ENCODE peak calls at places on chromosomes 12 and 14, in five cellular contexts. One of them, this sample, is unnamed.

GRCh38 chr12:76047060-76047459 is 15.5 kb upstream of the PHLDA1 start:
- DNase-seq in prostate gland: no peak
- DNase-seq in left lung: no peak
- DNase-seq in HL-60: no peak
- DNase-seq in fibroblast of lung: no peak
- DNase-seq in this sample: no peak

GRCh38 chr14:99726538-99727095 is 42.5 kb downstream of the CYP46A1 start:
- DNase-seq in HL-60: no peak
- DNase-seq in prostate gland: no peak
- DNase-seq in fibroblast of lung: no peak
- DNase-seq in left lung: peak
- DNase-seq in this sample: peak

GRCh38 chr14:30569216-30569902 is 10.4 kb downstream of the G2E3 start:
- DNase-seq in fibroblast of lung: no peak
- DNase-seq in prostate gland: no peak
- DNase-seq in HL-60: no peak
- DNase-seq in left lung: no peak
- DNase-seq in this sample: no peak

GRCh38 chr12:108761226-108761625 is 29.9 kb upstream of the CORO1C start:
- DNase-seq in fibroblast of lung: no peak
- DNase-seq in HL-60: no peak
- DNase-seq in prostate gland: no peak
- DNase-seq in left lung: no peak
- DNase-seq in this sample: no peak

GRCh38 chr12:15899282-15899870 is 11.8 kb upstream of the DERA start:
- DNase-seq in prostate gland: no peak
- DNase-seq in fibroblast of lung: peak
- DNase-seq in left lung: no peak
- DNase-seq in HL-60: no peak
- DNase-seq in this sample: no peak

GRCh38 chr14:75047506-75047905 is 3.8 kb downstream of the MLH3 start:
- DNase-seq in fibroblast of lung: peak
- DNase-seq in HL-60: no peak
- DNase-seq in prostate gland: no peak
- DNase-seq in left lung: no peak
- DNase-seq in this sample: no peak

GRCh38 chr14:59020382-59020781 is 168.1 kb upstream of the DAAM1 start:
- DNase-seq in fibroblast of lung: peak
- DNase-seq in HL-60: no peak
- DNase-seq in left lung: no peak
- DNase-seq in prostate gland: no peak
- DNase-seq in this sample: no peak

GRCh38 chr14:41899416-41899815 is 292.7 kb downstream of the LRFN5 start:
- DNase-seq in HL-60: no peak
- DNase-seq in fibroblast of lung: peak
- DNase-seq in left lung: no peak
- DNase-seq in prostate gland: no peak
- DNase-seq in this sample: no peak

GRCh38 chr12:76391461-76391860 is 43.2 kb upstream of the BBS10 start:
- DNase-seq in prostate gland: no peak
- DNase-seq in left lung: no peak
- DNase-seq in HL-60: no peak
- DNase-seq in fibroblast of lung: no peak
- DNase-seq in this sample: no peak

GRCh38 chr14:75084513-75084912 is 15.1 kb downstream of the ZC2HC1C start:
- DNase-seq in left lung: no peak
- DNase-seq in prostate gland: peak
- DNase-seq in HL-60: no peak
- DNase-seq in fibroblast of lung: no peak
- DNase-seq in this sample: no peak

GRCh38 chr12:109771746-109772621 is 58.4 kb downstream of the FAM222A start:
- DNase-seq in fibroblast of lung: no peak
- DNase-seq in prostate gland: no peak
- DNase-seq in left lung: no peak
- DNase-seq in HL-60: no peak
- DNase-seq in this sample: peak

GRCh38 chr14:58557242-58557641 is 80.5 kb upstream of the DACT1 start:
- DNase-seq in fibroblast of lung: no peak
- DNase-seq in left lung: no peak
- DNase-seq in HL-60: no peak
- DNase-seq in prostate gland: no peak
- DNase-seq in this sample: no peak

GRCh38 chr12:116922194-116922897 is 11.6 kb downstream of the FBXW8 start:
- DNase-seq in prostate gland: no peak
- DNase-seq in HL-60: no peak
- DNase-seq in left lung: no peak
- DNase-seq in fibroblast of lung: peak
- DNase-seq in this sample: no peak

GRCh38 chr14:99564256-99564902 is 39.6 kb downstream of the CCDC85C start:
- DNase-seq in prostate gland: peak
- DNase-seq in HL-60: no peak
- DNase-seq in left lung: no peak
- DNase-seq in fibroblast of lung: peak
- DNase-seq in this sample: no peak

GRCh38 chr12:117134059-117134458 is 34.8 kb upstream of the TESC start:
- DNase-seq in prostate gland: no peak
- DNase-seq in left lung: no peak
- DNase-seq in HL-60: peak
- DNase-seq in fibroblast of lung: no peak
- DNase-seq in this sample: no peak

GRCh38 chr12:65501093-65501621 is 222.7 kb downstream of the MSRB3 start:
- DNase-seq in fibroblast of lung: peak
- DNase-seq in prostate gland: no peak
- DNase-seq in left lung: no peak
- DNase-seq in HL-60: no peak
- DNase-seq in this sample: no peak

GRCh38 chr14:54572316-54572715 is 5.4 kb downstream of the SAMD4A start:
- DNase-seq in fibroblast of lung: peak
- DNase-seq in HL-60: no peak
- DNase-seq in left lung: no peak
- DNase-seq in prostate gland: no peak
- DNase-seq in this sample: no peak

GRCh38 chr14:93301821-93302447 is 30.9 kb downstream of the BTBD7 start:
- DNase-seq in fibroblast of lung: no peak
- DNase-seq in prostate gland: no peak
- DNase-seq in HL-60: no peak
- DNase-seq in left lung: no peak
- DNase-seq in this sample: no peak

GRCh38 chr14:39491134-39491541 is 58.9 kb upstream of the FBXO33 start:
- DNase-seq in prostate gland: no peak
- DNase-seq in left lung: no peak
- DNase-seq in fibroblast of lung: peak
- DNase-seq in HL-60: no peak
- DNase-seq in this sample: no peak

GRCh38 chr14:56666716-56667115 is 87.1 kb downstream of the TMEM260 start:
- DNase-seq in HL-60: no peak
- DNase-seq in left lung: no peak
- DNase-seq in fibroblast of lung: peak
- DNase-seq in prostate gland: no peak
- DNase-seq in this sample: no peak

GRCh38 chr12:8035440-8036010 is 3.0 kb downstream of the FOXJ2 start:
- DNase-seq in fibroblast of lung: no peak
- DNase-seq in left lung: no peak
- DNase-seq in prostate gland: no peak
- DNase-seq in HL-60: no peak
- DNase-seq in this sample: no peak

GRCh38 chr12:3795096-3795799 is 42.3 kb upstream of the CRACR2A start:
- DNase-seq in prostate gland: no peak
- DNase-seq in left lung: no peak
- DNase-seq in HL-60: no peak
- DNase-seq in fibroblast of lung: no peak
- DNase-seq in this sample: no peak

GRCh38 chr12:54413284-54414190 is 5.5 kb downstream of the ITGA5 start:
- DNase-seq in left lung: peak
- DNase-seq in fibroblast of lung: no peak
- DNase-seq in HL-60: no peak
- DNase-seq in prostate gland: no peak
- DNase-seq in this sample: no peak

GRCh38 chr12:116736962-116737773 is 701 bp downstream of the SPRING1 start:
- DNase-seq in HL-60: peak
- DNase-seq in prostate gland: no peak
- DNase-seq in fibroblast of lung: no peak
- DNase-seq in left lung: peak
- DNase-seq in this sample: no peak

GRCh38 chr14:60002819-60003492 is 83.0 kb downstream of the LRRC9 start:
- DNase-seq in prostate gland: peak
- DNase-seq in HL-60: no peak
- DNase-seq in left lung: no peak
- DNase-seq in fibroblast of lung: no peak
- DNase-seq in this sample: no peak

GRCh38 chr14:23430733-23431105 is 4.7 kb downstream of the MYH7 start:
- DNase-seq in fibroblast of lung: no peak
- DNase-seq in left lung: no peak
- DNase-seq in HL-60: no peak
- DNase-seq in prostate gland: no peak
- DNase-seq in this sample: no peak

DNA sequence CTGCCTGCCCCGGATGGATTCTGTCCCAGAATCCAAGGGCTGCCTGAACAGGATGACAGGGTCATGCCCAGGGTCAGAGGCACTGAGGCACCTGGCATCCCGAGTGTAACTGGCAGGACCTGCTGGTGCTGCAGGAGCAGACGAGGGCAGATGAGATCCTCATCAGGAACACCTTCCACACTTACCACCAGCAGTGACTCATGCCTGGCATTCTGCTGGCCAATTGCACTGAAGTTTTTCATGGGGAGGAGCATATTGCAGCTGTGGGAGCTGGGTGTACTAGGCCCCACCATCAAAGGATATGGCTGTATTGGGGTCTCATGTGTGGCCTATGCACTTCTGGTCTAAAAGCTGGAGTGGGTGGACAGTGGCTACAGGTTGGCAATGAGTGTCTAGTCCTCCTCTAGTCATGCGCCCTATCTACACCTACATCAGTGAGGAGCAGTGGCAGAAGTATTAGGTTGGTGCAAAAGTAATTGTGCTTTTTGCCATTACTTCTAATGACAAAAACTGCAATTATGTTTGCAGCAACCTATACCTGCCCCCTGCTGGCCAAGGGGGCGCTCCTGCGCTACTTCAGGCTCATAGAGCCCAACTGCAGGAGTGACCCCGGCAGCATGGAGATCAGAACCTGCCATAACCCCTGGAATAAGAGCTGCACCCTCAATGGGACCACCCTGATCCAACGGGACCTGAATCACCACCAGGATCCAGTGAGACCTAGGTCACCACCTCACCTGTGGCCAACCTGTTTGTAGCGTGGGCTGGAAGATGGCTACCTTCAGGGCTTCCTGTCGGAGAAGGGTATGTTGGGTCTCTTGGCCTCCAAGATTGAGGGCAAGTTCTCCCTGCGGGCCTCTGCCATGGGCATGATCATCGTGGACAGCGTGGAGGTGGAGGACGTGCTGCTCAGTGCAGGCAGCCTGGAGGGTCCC is 8.0 kb upstream of the C12orf42 start:
- DNase-seq in HL-60: no peak
- DNase-seq in fibroblast of lung: no peak
- DNase-seq in prostate gland: no peak
- DNase-seq in left lung: no peak
- DNase-seq in this sample: no peak
- TF ChIP-seq CTCF in HL-60: peak
- TF ChIP-seq CTCF in fibroblast of lung: no peak
- TF ChIP-seq CTCF in prostate gland: peak
- TF ChIP-seq CTCF in left lung: peak
- TF ChIP-seq CTCF in this sample: peak

GRCh38 chr12:70948236-70948975 is 27.9 kb upstream of the PTPRR start:
- DNase-seq in left lung: no peak
- DNase-seq in HL-60: no peak
- DNase-seq in prostate gland: no peak
- DNase-seq in fibroblast of lung: no peak
- DNase-seq in this sample: no peak

DNA sequence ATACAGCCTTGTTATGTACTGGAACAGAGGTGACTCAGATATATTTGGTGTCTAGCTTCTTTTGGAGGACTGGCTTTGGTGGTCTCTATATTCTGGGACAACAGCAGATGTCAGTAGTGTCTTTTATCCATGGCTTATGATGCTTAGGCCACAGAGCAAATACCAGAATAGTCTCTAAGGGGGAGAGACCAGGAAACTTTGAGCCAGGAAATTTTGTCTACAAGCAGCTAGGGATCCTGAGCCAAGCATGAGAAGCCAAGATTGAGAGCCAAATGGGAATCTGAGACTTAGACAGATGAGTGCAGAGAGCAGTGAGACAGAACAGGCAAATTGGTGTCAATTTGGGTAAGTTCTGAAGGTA is 28.4 kb upstream of the PTPRR start:
- DNase-seq in left lung: no peak
- DNase-seq in fibroblast of lung: peak
- DNase-seq in prostate gland: no peak
- DNase-seq in HL-60: no peak
- DNase-seq in this sample: no peak
- TF ChIP-seq CTCF in left lung: no peak
- TF ChIP-seq CTCF in fibroblast of lung: no peak
- TF ChIP-seq CTCF in prostate gland: no peak
- TF ChIP-seq CTCF in HL-60: no peak
- TF ChIP-seq CTCF in this sample: peak

GRCh38 chr12:14514946-14515345 is 52.7 kb downstream of the PLBD1 start:
- DNase-seq in fibroblast of lung: peak
- DNase-seq in prostate gland: no peak
- DNase-seq in HL-60: no peak
- DNase-seq in left lung: no peak
- DNase-seq in this sample: no peak

GRCh38 chr12:14510574-14510973 is 57.1 kb downstream of the PLBD1 start:
- DNase-seq in HL-60: no peak
- DNase-seq in prostate gland: no peak
- DNase-seq in left lung: no peak
- DNase-seq in fibroblast of lung: no peak
- DNase-seq in this sample: no peak

DNA sequence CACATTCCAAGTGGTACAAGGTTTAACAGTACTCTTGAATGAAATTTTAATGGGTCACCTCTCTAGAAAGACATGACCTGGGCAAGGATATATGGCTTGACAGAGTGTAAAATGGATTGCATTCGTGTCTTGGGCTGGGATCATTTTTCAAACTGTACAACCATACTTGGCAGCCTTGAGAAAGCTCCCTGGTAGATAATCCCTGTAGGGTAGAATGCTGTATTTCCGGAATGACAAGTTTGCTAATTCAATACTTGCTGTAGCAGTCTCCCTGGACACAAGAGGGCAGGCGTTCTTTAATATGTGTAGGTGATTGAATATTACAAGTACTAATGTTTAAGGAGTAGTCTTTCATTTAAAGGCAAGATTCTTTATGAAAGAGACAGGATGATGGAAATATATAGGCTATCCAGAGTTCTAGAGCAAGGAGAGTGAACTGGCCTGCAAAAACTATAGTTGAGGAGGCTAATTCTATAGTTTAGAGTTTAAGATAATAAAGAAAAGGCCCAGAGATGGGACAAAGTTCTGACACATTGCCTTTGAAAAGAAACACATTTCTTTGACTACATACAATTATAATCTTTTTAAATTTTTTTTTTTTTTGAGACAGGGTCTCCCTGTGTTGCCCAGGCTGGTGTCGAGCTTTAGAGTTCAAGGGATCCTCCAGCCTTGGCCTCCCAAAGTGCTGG is 53.4 kb downstream of the PLBD1 start:
- DNase-seq in fibroblast of lung: peak
- DNase-seq in prostate gland: peak
- DNase-seq in HL-60: no peak
- DNase-seq in left lung: no peak
- DNase-seq in this sample: no peak
- TF ChIP-seq CTCF in fibroblast of lung: no peak
- TF ChIP-seq CTCF in prostate gland: peak
- TF ChIP-seq CTCF in HL-60: peak
- TF ChIP-seq CTCF in left lung: peak
- TF ChIP-seq CTCF in this sample: peak

GRCh38 chr12:62522984-62523383 is 56.4 kb downstream of the MON2 start:
- DNase-seq in left lung: no peak
- DNase-seq in HL-60: no peak
- DNase-seq in fibroblast of lung: no peak
- DNase-seq in prostate gland: no peak
- DNase-seq in this sample: no peak
- TF ChIP-seq CTCF in left lung: no peak
- TF ChIP-seq CTCF in HL-60: no peak
- TF ChIP-seq CTCF in fibroblast of lung: no peak
- TF ChIP-seq CTCF in prostate gland: no peak
- TF ChIP-seq CTCF in this sample: peak

This sample was measured in chondrocyte.